ENCODE peak calls at places on chromosome 5, in nine cellular contexts. Q is A549; G is Daoy; X is CD8-positive, alpha-beta T cell; M is T-helper 17 cell; A is activated T-cell treated with anti-CD3 and anti-CD28 coated beads, Interleukin-2, amount 50 U/mL, for 48 hours; O is EL; R is fibroblast of lung; C is hippocampal formation. S is an unnamed sample.

GRCh38 chr5:168106008-168106761 is 185.3 kb upstream of the WWC1 start:
- DNase-seq in R (peak), G (peak), X (no peak), C (no peak), M (no peak), O (peak), A (no peak), Q (peak), S (no peak)

GRCh38 chr5:140986117-140986521 is 19.8 kb downstream of the PCDHAC2 start:
- DNase-seq in X (no peak), A (no peak), C (no peak), G (no peak), Q (no peak), R (no peak), O (no peak), M (no peak), S (no peak)

GRCh38 chr5:16271851-16272250 is 92.3 kb upstream of the MARCHF11 start:
- DNase-seq in A (no peak), G (no peak), O (no peak), X (no peak), M (no peak), C (no peak), Q (no peak), R (no peak), S (no peak)

GRCh38 chr5:112420111-112420864 is 1.2 kb upstream of the EPB41L4A start:
- DNase-seq in C (peak), X (no peak), O (peak), Q (peak), G (peak), A (peak), R (peak), M (no peak), S (no peak)

GRCh38 chr5:151345808-151346478 is 1.4 kb downstream of the SLC36A2 start:
- DNase-seq in Q (no peak), O (peak), A (no peak), G (peak), X (no peak), R (peak), M (no peak), C (no peak), S (no peak)

GRCh38 chr5:8135742-8136141 is 266.8 kb downstream of the MTRR start:
- DNase-seq in R (no peak), C (no peak), A (no peak), M (no peak), Q (no peak), X (no peak), G (no peak), O (no peak), S (no peak)

GRCh38 chr5:71662381-71662780 is 56.7 kb upstream of the CARTPT start:
- DNase-seq in Q (no peak), M (no peak), R (no peak), O (no peak), G (no peak), C (no peak), X (no peak), A (no peak), S (no peak)

GRCh38 chr5:158716668-158717067 is 383.0 kb downstream of the EBF1 start:
- DNase-seq in Q (no peak), M (no peak), O (no peak), X (no peak), A (no peak), C (no peak), G (no peak), R (no peak), S (no peak)

GRCh38 chr5:140245354-140245753 is 57.5 kb downstream of the PFDN1 start:
- DNase-seq in A (no peak), C (no peak), R (no peak), G (no peak), O (peak), Q (no peak), M (no peak), X (no peak), S (no peak)

GRCh38 chr5:109951758-109952157 is 262.0 kb downstream of the MAN2A1 start:
- DNase-seq in Q (no peak), X (no peak), O (no peak), G (no peak), C (no peak), R (no peak), M (no peak), A (no peak), S (no peak)

GRCh38 chr5:368162-369084 is 46.9 kb downstream of the AHRR start:
- DNase-seq in C (no peak), R (peak), M (no peak), O (peak), X (no peak), Q (no peak), A (peak), G (peak), S (no peak)

GRCh38 chr5:89546658-89547057 is 663.7 kb upstream of the MEF2C start:
- DNase-seq in G (no peak), A (no peak), O (no peak), M (no peak), Q (no peak), R (no peak), C (no peak), X (no peak), S (no peak)

GRCh38 chr5:16888694-16889124 is 47.4 kb downstream of the MYO10 start:
- DNase-seq in X (no peak), Q (peak), A (no peak), M (no peak), G (peak), R (peak), O (peak), C (no peak), S (no peak)

GRCh38 chr5:97065475-97065874 is 76.9 kb downstream of the LIX1 start:
- DNase-seq in G (no peak), M (no peak), R (no peak), O (no peak), C (no peak), X (no peak), A (no peak), Q (no peak), S (no peak)

GRCh38 chr5:77437194-77437593 is 54.9 kb downstream of the WDR41 start:
- DNase-seq in Q (peak), G (no peak), O (no peak), X (no peak), M (no peak), A (no peak), R (no peak), C (peak), S (no peak)

GRCh38 chr5:170496629-170497028 is 7.2 kb upstream of the KCNIP1 start:
- DNase-seq in A (no peak), C (no peak), G (no peak), Q (no peak), M (no peak), O (no peak), R (no peak), X (no peak), S (no peak)

GRCh38 chr5:30838936-30839511 is 354.5 kb upstream of the CDH6 start:
- DNase-seq in Q (no peak), G (no peak), O (no peak), X (no peak), C (no peak), M (no peak), A (no peak), R (peak), S (no peak)

GRCh38 chr5:13027886-13028285 is 916.6 kb downstream of the DNAH5 start:
- DNase-seq in M (no peak), A (no peak), Q (no peak), X (no peak), R (no peak), C (no peak), O (no peak), G (no peak), S (no peak)

GRCh38 chr5:92308679-92309078 is 925.6 kb upstream of the ARRDC3 start:
- DNase-seq in C (no peak), O (no peak), M (no peak), Q (peak), R (no peak), X (no peak), A (no peak), G (no peak), S (no peak)

GRCh38 chr5:95907067-95907705 is 54.5 kb downstream of the ELL2 start:
- DNase-seq in A (no peak), X (no peak), R (no peak), M (no peak), O (no peak), C (no peak), Q (no peak), G (no peak), S (no peak)

GRCh38 chr5:105924366-105924765 is 1746.4 kb downstream of the EFNA5 start:
- DNase-seq in C (no peak), G (no peak), M (no peak), X (no peak), A (no peak), O (no peak), Q (no peak), R (peak), S (no peak)

GRCh38 chr5:153753645-153754432 is 263.4 kb downstream of the GRIA1 start:
- DNase-seq in R (peak), M (no peak), O (no peak), C (no peak), G (no peak), X (no peak), A (no peak), Q (no peak), S (no peak)

S was measured in iPS DF 6.9.